ENCODE peak calls at places on chromosomes 6 and 20, in four cellular contexts. P is lower lobe of right lung, I is iris pigment epithelial cell, Z is astrocyte of the cerebellum. H is an unnamed sample.

GRCh38 chr6:127967708-127968107 is 66.8 kb upstream of the THEMIS start:
- DNase-seq in P (no peak), I (no peak), Z (no peak), H (no peak)

GRCh38 chr6:41167173-41167963 is 4.5 kb upstream of the TREM2 start:
- DNase-seq in P (no peak), I (peak; percentile 30), Z (no peak), H (no peak)

GRCh38 chr6:140051521-140052455 is 677.3 kb upstream of the CITED2 start:
- DNase-seq in P (no peak), I (peak; percentile 99), Z (peak; percentile 60), H (peak; percentile 52)

GRCh38 chr6:1729752-1730140 is 120.0 kb downstream of the FOXC1 start:
- DNase-seq in P (no peak), I (peak; percentile 12), Z (no peak), H (no peak)

GRCh38 chr20:44008806-44009678 is 94.4 kb downstream of the TOX2 start:
- DNase-seq in P (no peak), I (no peak), Z (no peak), H (peak; percentile 35)

GRCh38 chr6:157519255-157520116 is 138.5 kb downstream of the ZDHHC14 start:
- DNase-seq in P (no peak), I (no peak), Z (no peak), H (no peak)

GRCh38 chr6:97049254-97050004 is 124.9 kb downstream of the KLHL32 start:
- DNase-seq in P (no peak), I (no peak), Z (no peak), H (no peak)

GRCh38 chr6:2245103-2245953 is at the start of gene GMDS:
- DNase-seq in P (peak; percentile 92), I (peak; percentile 84), Z (peak; percentile 62), H (peak; percentile 71)

GRCh38 chr6:50840112-50840813 is 21.6 kb downstream of the TFAP2B start:
- DNase-seq in P (no peak), I (no peak), Z (no peak), H (no peak)

GRCh38 chr6:31776563-31776960 is 566 bp downstream of the VWA7 start:
- DNase-seq in P (peak; percentile 57), I (no peak), Z (no peak), H (no peak)

GRCh38 chr6:37418727-37419126 is 14.3 kb upstream of the CMTR1 start:
- DNase-seq in P (no peak), I (no peak), Z (no peak), H (no peak)

GRCh38 chr6:17923401-17923863 is 64.0 kb downstream of the KIF13A start:
- DNase-seq in P (no peak), I (no peak), Z (no peak), H (no peak)

GRCh38 chr20:57402206-57403125 is 11.3 kb downstream of the RBM38 start:
- DNase-seq in P (peak; percentile 28), I (no peak), Z (no peak), H (no peak)

GRCh38 chr6:133128191-133128590 is 113.0 kb upstream of the EYA4 start:
- DNase-seq in P (no peak), I (no peak), Z (no peak), H (no peak)

GRCh38 chr6:166736606-166737005 is 109.6 kb upstream of the RPS6KA2 start:
- DNase-seq in P (no peak), I (peak; percentile 58), Z (no peak), H (peak; percentile 21)

GRCh38 chr6:106858653-106859092 is 115.9 kb downstream of the CD24 start:
- DNase-seq in P (no peak), I (peak; percentile 53), Z (no peak), H (peak; percentile 79)

GRCh38 chr6:52724041-52724405 is 39.3 kb downstream of the GSTA2 start:
- DNase-seq in P (no peak), I (peak; percentile 35), Z (peak; percentile 67), H (no peak)

GRCh38 chr6:165616116-165616515 is 46.9 kb downstream of the PDE10A start:
- DNase-seq in P (no peak), I (no peak), Z (no peak), H (no peak)

GRCh38 chr6:14066782-14067406 is 50.7 kb upstream of the CD83 start:
- DNase-seq in P (no peak), I (peak; percentile 65), Z (peak; percentile 84), H (no peak)

GRCh38 chr6:109457596-109457996 is 2.0 kb upstream of the MICAL1 start:
- DNase-seq in P (no peak), I (no peak), Z (no peak), H (no peak)

GRCh38 chr6:43911625-43912577 is 141.9 kb downstream of the VEGFA start:
- DNase-seq in P (peak; percentile 28), I (no peak), Z (no peak), H (no peak)

GRCh38 chr6:43014434-43014909 is 423 bp downstream of the KLHDC3 start:
- DNase-seq in P (no peak), I (peak; percentile 58), Z (no peak), H (no peak)

GRCh38 chr6:141562801-141563763 is 569.6 kb upstream of the GJE1 start:
- DNase-seq in P (no peak), I (peak; percentile 87), Z (peak; percentile 94), H (no peak)

H was measured in RWPE2.